ENCODE peak calls at places on chromosomes 7 and 10, in four cellular contexts. I, M, Y and Q are unnamed samples.

GRCh38 chr10:109993551-109993950 is 14.2 kb upstream of the ADD3 start:
- DNase-seq in I (no peak), M (no peak), Y (no peak), Q (no peak)

GRCh38 chr7:110835209-110835608 is 255.7 kb upstream of the LRRN3 start:
- DNase-seq in I (no peak), M (no peak), Y (no peak), Q (no peak)

GRCh38 chr7:128904381-128905197 is 5.9 kb downstream of the KCP start:
- DNase-seq in I (no peak), M (no peak), Y (peak; percentile 86), Q (peak; percentile 50)

GRCh38 chr7:126524967-126525366 is 727.8 kb downstream of the GRM8 start:
- DNase-seq in I (no peak), M (no peak), Y (no peak), Q (no peak)

GRCh38 chr7:112149734-112150133 is 56.5 kb downstream of the DOCK4 start:
- DNase-seq in I (no peak), M (no peak), Y (no peak), Q (no peak)

GRCh38 chr7:97971120-97971989 is 18.6 kb downstream of the OCM2 start:
- DNase-seq in I (no peak), M (no peak), Y (peak; percentile 44), Q (no peak)

GRCh38 chr10:113454341-113455061 is 98.4 kb upstream of the HABP2 start:
- DNase-seq in I (peak; percentile 59), M (peak; percentile 67), Y (peak; percentile 46), Q (peak; percentile 69)

GRCh38 chr10:20004087-20004523 is 187.9 kb downstream of the PLXDC2 start:
- DNase-seq in I (no peak), M (no peak), Y (no peak), Q (peak; percentile 74)

GRCh38 chr7:142581341-142581740 is 167.9 kb upstream of the PRSS1 start:
- DNase-seq in I (no peak), M (no peak), Y (peak; percentile 42), Q (no peak)

GRCh38 chr7:104972510-104972909 is 41.5 kb upstream of the KMT2E start:
- DNase-seq in I (no peak), M (no peak), Y (no peak), Q (no peak)

GRCh38 chr10:44636625-44637024 is 251.7 kb upstream of the CXCL12 start:
- DNase-seq in I (no peak), M (no peak), Y (no peak), Q (no peak)

GRCh38 chr7:107860981-107861652 is 29.9 kb upstream of the DLD start:
- DNase-seq in I (no peak), M (no peak), Y (no peak), Q (no peak)

GRCh38 chr10:34814228-34815173 is 595 bp downstream of the PARD3 start:
- DNase-seq in I (peak; percentile 57), M (peak; percentile 46), Y (peak; percentile 67), Q (peak; percentile 77)

GRCh38 chr7:104074529-104074928 is 85.1 kb upstream of the RELN start:
- DNase-seq in I (no peak), M (no peak), Y (no peak), Q (no peak)

GRCh38 chr10:110200518-110200917 is 6.9 kb upstream of the MXI1 start:
- DNase-seq in I (no peak), M (no peak), Y (no peak), Q (no peak)

GRCh38 chr10:86209726-86210125 is 156.9 kb downstream of the GRID1 start:
- DNase-seq in I (no peak), M (no peak), Y (no peak), Q (peak; percentile 19)

GRCh38 chr10:84140036-84140379 is 699 bp downstream of the GHITM start:
- DNase-seq in I (peak; percentile 6), M (no peak), Y (no peak), Q (no peak)

GRCh38 chr10:23200997-23201652 is 9.0 kb downstream of the PTF1A start:
- DNase-seq in I (no peak), M (no peak), Y (peak; percentile 5), Q (no peak)

GRCh38 chr10:121974535-121975294 is at the start of gene NSMCE4A:
- DNase-seq in I (peak; percentile 78), M (peak; percentile 83), Y (peak; percentile 91), Q (peak; percentile 89)

GRCh38 chr7:150404172-150404784 is 25.1 kb downstream of the ZNF775 start:
- DNase-seq in I (no peak), M (no peak), Y (no peak), Q (peak; percentile 66)

GRCh38 chr10:62851449-62851848 is 35.3 kb upstream of the EGR2 start:
- DNase-seq in I (no peak), M (no peak), Y (no peak), Q (no peak)

DNA sequence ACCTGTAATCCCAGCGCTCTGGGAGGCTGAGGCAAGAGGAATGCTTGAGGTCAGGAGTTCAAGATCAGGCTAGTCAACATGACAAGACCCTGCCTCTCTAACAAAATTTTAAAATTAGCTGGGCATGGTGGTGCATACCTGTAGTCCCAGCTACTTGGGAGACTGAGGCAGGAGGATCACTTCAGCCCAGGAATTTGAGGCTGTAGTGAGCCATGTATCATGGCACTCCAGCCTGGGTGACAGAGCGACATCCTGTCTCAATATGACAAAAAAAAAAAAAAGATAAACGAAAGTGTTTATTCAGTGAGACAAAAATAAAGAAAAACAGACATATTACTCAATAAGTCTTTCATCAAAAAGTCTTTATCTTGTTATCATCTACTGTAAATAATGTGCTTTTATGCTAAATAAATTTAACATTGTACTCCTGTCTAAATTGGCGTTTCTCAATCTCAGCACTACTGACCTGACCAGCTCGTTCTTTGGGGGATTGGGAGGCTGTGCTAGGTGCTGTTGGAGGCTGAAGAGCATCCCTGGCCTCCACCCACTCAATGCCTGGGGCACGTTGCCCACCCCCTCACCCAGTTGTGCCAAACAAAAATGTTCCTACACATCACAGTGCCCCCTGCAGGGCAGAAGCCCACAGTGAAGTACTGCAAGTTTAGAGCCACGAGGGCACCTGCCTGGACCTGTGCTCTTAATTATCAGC is 57.7 kb downstream of the NCAPG2 start:
- DNase-seq in I (peak; percentile 42), M (no peak), Y (no peak), Q (no peak)
- TF ChIP-seq CTCF in I (peak; percentile 72), M (no peak), Y (peak; percentile 52), Q (peak; percentile 11)

DNA sequence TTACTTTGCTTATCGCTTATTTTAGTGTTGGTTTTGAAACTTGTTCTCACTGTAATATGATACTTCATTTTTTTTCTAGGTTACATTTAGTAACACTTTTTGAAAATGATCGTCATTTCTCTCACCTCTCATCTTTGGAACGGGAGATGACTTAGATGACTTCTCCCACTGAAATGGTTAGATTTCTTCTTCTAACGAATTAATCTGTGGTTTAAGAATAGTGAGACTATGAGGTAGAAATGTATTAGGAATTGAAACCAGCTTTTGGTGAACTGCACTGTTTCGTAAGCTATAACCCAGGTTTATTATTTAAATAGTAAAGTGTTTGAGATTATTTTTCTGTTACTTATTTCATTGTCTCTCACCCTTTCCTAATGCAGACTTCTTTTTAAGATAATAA is 93.7 kb downstream of the PRR15 start:
- DNase-seq in I (no peak), M (no peak), Y (no peak), Q (no peak)
- TF ChIP-seq CTCF in I (no peak), M (no peak), Y (no peak), Q (no peak)

DNA sequence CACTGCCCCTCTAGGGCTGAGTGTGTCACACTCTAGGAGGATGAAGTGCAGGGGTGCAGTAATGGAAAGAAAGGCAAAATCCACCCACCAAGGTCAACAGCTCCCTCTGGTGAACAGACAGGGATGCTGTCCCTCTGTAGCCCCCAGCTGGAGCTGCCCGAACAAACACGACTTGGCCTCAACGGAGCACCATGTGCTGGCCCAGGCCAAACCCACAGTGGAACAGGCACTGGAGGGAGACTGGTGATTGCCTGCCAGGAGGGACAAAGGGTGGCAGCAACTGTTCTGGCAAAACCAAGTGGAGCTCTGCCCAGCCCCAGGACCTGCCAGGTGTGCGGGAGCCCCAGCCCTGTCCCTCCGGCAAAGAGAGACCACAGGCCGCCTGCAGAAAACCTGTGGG is 20.7 kb downstream of the PDIA4 start:
- DNase-seq in I (no peak), M (no peak), Y (no peak), Q (no peak)
- TF ChIP-seq CTCF in I (no peak), M (no peak), Y (peak; percentile 15), Q (no peak)

GRCh38 chr10:13536674-13537366 is 8.0 kb upstream of the BEND7 start:
- DNase-seq in I (peak; percentile 81), M (peak; percentile 67), Y (peak; percentile 62), Q (no peak)
- TF ChIP-seq CTCF in I (peak; percentile 6), M (peak; percentile 46), Y (peak; percentile 58), Q (no peak)